ENCODE peak calls at places on chromosome 21, in four cellular contexts. S is AG10803, A is occipital lobe, V is T-helper 2 cell. R is an unnamed sample.

GRCh38 chr21:32726742-32727477 is 903 bp downstream of the SYNJ1 start:
- DNase-seq in A (peak), V (peak), S (peak), R (peak)

GRCh38 chr21:33985117-33986050 is 69.8 kb upstream of the ATP5PO start:
- DNase-seq in S (no peak), A (no peak), V (peak), R (no peak)

GRCh38 chr21:43880111-43880985 is 15.3 kb downstream of the AGPAT3 start:
- DNase-seq in S (peak), A (peak), V (no peak), R (no peak)

GRCh38 chr21:15062566-15062965 is 2.2 kb downstream of the NRIP1 start:
- DNase-seq in S (no peak), V (peak), A (no peak), R (peak)

GRCh38 chr21:15976807-15977206 is 247.0 kb downstream of the USP25 start:
- DNase-seq in S (no peak), A (no peak), V (no peak), R (peak)

GRCh38 chr21:44649701-44650100 is 3.5 kb downstream of the KRTAP10-11 start:
- DNase-seq in S (no peak), A (no peak), V (no peak), R (no peak)

GRCh38 chr21:27818847-27819246 is 852.0 kb upstream of the ADAMTS5 start:
- DNase-seq in A (no peak), S (peak), V (no peak), R (peak)

GRCh38 chr21:39885119-39885848 is 18.0 kb downstream of the PCP4 start:
- DNase-seq in S (no peak), V (no peak), A (no peak), R (no peak)

GRCh38 chr21:45559216-45560105 is 17.2 kb upstream of the SLC19A1 start:
- DNase-seq in S (no peak), V (no peak), A (no peak), R (no peak)

GRCh38 chr21:42277593-42277992 is 37.6 kb downstream of the TFF3 start:
- DNase-seq in S (no peak), A (no peak), V (no peak), R (no peak)

GRCh38 chr21:44756416-44757185 is 45.0 kb downstream of the UBE2G2 start:
- DNase-seq in A (no peak), S (no peak), V (no peak), R (no peak)

GRCh38 chr21:31346256-31346821 is 2.3 kb upstream of the TIAM1 start:
- DNase-seq in V (no peak), A (no peak), S (peak), R (no peak)

GRCh38 chr21:39673736-39674135 is 61.0 kb downstream of the B3GALT5 start:
- DNase-seq in A (no peak), V (no peak), S (no peak), R (no peak)

GRCh38 chr21:35399002-35399401 is 349.9 kb upstream of the RUNX1 start:
- DNase-seq in S (no peak), A (no peak), V (no peak), R (peak)

GRCh38 chr21:37233551-37234146 is 33.5 kb downstream of the VPS26C start:
- DNase-seq in S (no peak), A (no peak), V (no peak), R (no peak)

GRCh38 chr21:21200103-21200938 is 202.1 kb downstream of the NCAM2 start:
- DNase-seq in V (peak), A (no peak), S (peak), R (peak)

GRCh38 chr21:27047331-27048314 is 80.7 kb upstream of the ADAMTS5 start:
- DNase-seq in S (peak), A (no peak), V (no peak), R (peak)

GRCh38 chr21:14752006-14752909 is 206.1 kb upstream of the SAMSN1 start:
- DNase-seq in V (no peak), A (no peak), S (no peak), R (no peak)

GRCh38 chr21:45709696-45710268 is 66.3 kb downstream of the PCBP3 start:
- DNase-seq in V (no peak), S (no peak), A (no peak), R (no peak)

GRCh38 chr21:29230541-29231275 is 68.0 kb upstream of the BACH1 start:
- DNase-seq in S (peak), A (no peak), V (no peak), R (peak)